ENCODE peak calls at places on chromosomes 3 and 15, in seven cellular contexts. Y is IMR-90, L is foreskin fibroblast, B is Caco-2, T is astrocyte of the cerebellum, R is AG09309, Z is upper lobe of right lung. W is an unnamed sample.

GRCh38 chr3:55065331-55065730 is 137.5 kb upstream of the LRTM1 start:
- DNase-seq in B (no peak), Z (no peak), L (no peak), T (no peak), R (no peak), Y (no peak), W (no peak)

GRCh38 chr15:71532994-71533393 is 277.4 kb upstream of the NR2E3 start:
- DNase-seq in Y (no peak), T (no peak), L (peak), B (no peak), Z (no peak), R (no peak), W (no peak)

GRCh38 chr3:40912461-40912860 is 286.8 kb upstream of the CTNNB1 start:
- DNase-seq in R (no peak), L (no peak), Z (no peak), B (no peak), T (no peak), Y (no peak), W (no peak)

GRCh38 chr3:23762214-23763039 is 43.3 kb upstream of the UBE2E1 start:
- DNase-seq in T (peak), Y (no peak), L (peak), B (no peak), Z (no peak), R (no peak), W (no peak)

GRCh38 chr3:186237915-186238314 is 124.1 kb downstream of the DGKG start:
- DNase-seq in Y (no peak), B (no peak), T (no peak), Z (no peak), L (no peak), R (no peak), W (no peak)

GRCh38 chr3:134601539-134602439 is 49.0 kb downstream of the KY start:
- DNase-seq in Z (no peak), B (peak), R (peak), T (no peak), L (peak), Y (peak), W (peak)

GRCh38 chr3:139132976-139133375 is 88.3 kb upstream of the PRR23C start:
- DNase-seq in Z (no peak), R (no peak), Y (no peak), T (no peak), L (no peak), B (no peak), W (no peak)

GRCh38 chr3:147391726-147392082 is 14.6 kb downstream of the ZIC4 start:
- DNase-seq in Y (no peak), R (no peak), B (no peak), L (no peak), T (peak), Z (no peak), W (no peak)

GRCh38 chr3:14429237-14429636 is 26.8 kb downstream of the SLC6A6 start:
- DNase-seq in Z (no peak), L (no peak), Y (peak), B (no peak), R (no peak), T (no peak), W (no peak)

GRCh38 chr3:14431928-14432834 is 29.8 kb downstream of the SLC6A6 start:
- DNase-seq in Z (peak), L (peak), B (peak), Y (peak), R (no peak), T (no peak), W (no peak)

GRCh38 chr3:14431556-14431927 is 29.1 kb downstream of the SLC6A6 start:
- DNase-seq in B (no peak), T (no peak), R (no peak), L (no peak), Y (no peak), Z (no peak), W (no peak)

GRCh38 chr3:14429689-14430452 is 27.5 kb downstream of the SLC6A6 start:
- DNase-seq in L (no peak), B (no peak), Y (no peak), T (no peak), Z (no peak), R (no peak), W (no peak)

DNA sequence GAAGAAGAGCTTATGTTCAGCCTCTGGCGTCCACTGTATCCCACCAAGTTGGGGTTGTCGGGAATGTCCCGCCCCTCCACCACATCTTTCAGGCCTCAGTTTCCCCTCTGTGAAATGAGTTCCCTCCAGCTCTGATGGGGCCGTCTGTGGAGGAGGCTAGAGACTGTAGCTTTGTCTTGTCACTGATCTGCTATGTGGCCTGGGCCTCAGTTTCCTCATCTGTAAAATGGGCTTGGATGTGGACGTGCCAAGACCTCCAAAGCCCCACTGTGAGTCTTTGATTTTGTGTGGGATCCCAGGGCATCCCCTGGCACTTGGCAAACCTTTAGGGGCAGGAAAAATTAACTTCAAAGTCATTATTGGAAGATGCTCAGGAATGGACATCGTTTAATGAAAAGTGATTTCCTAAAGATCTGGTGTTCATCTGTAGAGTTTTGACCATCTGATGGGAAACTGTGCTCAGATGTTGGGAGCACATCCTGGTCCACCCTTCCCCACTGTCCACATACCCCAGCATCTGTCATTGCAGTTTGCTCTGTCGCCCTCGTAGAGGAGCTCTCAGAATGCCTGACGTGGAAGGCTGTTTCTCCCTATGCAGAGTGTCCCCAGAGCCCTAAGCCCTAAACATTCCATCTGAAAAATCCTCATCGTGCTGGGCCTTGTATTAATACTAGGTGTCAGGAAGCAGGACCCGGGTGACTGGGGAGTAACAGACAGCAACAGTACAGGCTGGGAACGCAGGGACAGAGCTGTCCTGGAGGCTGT is 28.5 kb downstream of the SLC6A6 start:
- DNase-seq in Y (no peak), T (no peak), R (no peak), B (no peak), L (no peak), Z (no peak), W (no peak)
- H3K4me3 ChIP-seq in Y (no peak), T (no peak), R (no peak), B (no peak), L (no peak), Z (no peak), W (no peak)

GRCh38 chr3:196604548-196604947 is 34.9 kb upstream of the NRROS start:
- DNase-seq in L (no peak), Z (no peak), B (no peak), T (no peak), R (no peak), Y (no peak), W (no peak)

GRCh38 chr3:196608693-196609092 is 30.8 kb upstream of the NRROS start:
- DNase-seq in T (no peak), Z (no peak), R (no peak), Y (no peak), L (no peak), B (no peak), W (no peak)

GRCh38 chr3:196611761-196612483 is 27.6 kb upstream of the NRROS start:
- DNase-seq in R (no peak), Z (no peak), Y (no peak), T (no peak), L (no peak), B (no peak), W (no peak)

GRCh38 chr3:196609343-196609775 is 30.1 kb upstream of the NRROS start:
- DNase-seq in Y (peak), Z (peak), R (peak), B (peak), L (peak), T (peak), W (no peak)

GRCh38 chr3:196609815-196610515 is 29.5 kb upstream of the NRROS start:
- DNase-seq in R (no peak), Y (no peak), T (no peak), L (no peak), B (no peak), Z (no peak), W (no peak)
- H3K4me3 ChIP-seq in R (no peak), Y (no peak), T (no peak), L (no peak), B (no peak), Z (no peak), W (no peak)

DNA sequence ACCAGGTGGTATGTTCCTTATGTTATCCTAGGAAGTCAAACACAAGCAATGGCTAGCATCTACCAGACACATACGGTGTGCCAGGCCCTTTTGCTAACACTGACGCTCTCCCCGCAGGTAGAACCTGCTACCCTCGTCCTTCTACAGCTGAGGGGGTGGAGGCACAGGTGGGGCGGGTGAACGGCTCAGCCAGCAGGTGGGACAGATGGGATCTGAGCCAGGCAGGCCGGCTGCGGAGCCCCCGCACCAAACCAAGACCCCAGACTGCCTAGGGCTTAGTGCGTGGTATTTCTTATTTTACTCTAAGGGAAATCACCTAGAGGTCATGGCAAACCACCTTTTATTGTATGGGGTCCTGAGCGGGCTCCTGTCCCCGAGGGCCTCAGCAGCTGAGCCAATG is 53.9 kb upstream of the PCSK6 start:
- DNase-seq in Y (no peak), L (no peak), B (no peak), T (no peak), Z (no peak), R (no peak), W (no peak)
- H3K4me3 ChIP-seq in Y (no peak), L (no peak), B (no peak), T (no peak), Z (no peak), R (no peak), W (no peak)

GRCh38 chr3:67580430-67581000 is 73.9 kb downstream of the SUCLG2 start:
- DNase-seq in R (no peak), B (no peak), L (no peak), Y (no peak), Z (no peak), T (no peak), W (no peak)
- H3K4me3 ChIP-seq in R (no peak), B (no peak), L (no peak), Y (no peak), Z (no peak), T (no peak), W (no peak)

DNA sequence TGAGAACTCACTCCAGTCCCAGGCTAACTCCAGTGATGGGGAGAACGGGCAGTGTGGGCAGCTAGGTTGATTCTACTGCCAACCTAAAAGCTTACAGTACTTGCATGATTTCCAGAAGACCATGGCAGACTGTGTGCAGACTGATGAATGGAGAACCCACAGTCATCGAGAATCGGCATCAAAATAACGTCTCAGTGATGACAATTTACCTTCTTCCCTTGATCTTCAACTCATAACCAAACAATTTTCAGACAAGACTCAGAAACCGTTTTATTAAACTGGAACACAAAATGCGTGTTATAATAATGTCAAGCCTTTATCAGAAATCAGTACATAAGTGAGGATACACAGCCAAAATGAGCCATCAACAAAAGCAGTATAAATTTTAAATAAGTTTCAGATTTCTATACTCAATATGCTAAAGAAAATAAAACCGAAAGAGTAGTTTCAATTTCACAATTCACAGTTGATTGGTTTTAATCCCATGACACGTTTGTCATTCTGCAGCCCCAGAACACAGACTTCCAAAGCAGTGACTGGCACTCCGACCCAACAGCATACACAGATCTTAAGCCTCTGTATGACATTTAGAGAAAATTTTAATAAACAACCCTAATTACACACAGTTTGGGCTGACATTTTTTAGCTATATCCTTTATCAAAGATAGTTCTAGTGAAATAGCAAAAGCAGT is 54.5 kb downstream of the ZMAT3 start:
- DNase-seq in Y (no peak), T (no peak), Z (no peak), L (no peak), B (no peak), R (no peak), W (no peak)
- H3K4me3 ChIP-seq in Y (no peak), T (no peak), Z (no peak), L (no peak), B (no peak), R (no peak), W (no peak)

DNA sequence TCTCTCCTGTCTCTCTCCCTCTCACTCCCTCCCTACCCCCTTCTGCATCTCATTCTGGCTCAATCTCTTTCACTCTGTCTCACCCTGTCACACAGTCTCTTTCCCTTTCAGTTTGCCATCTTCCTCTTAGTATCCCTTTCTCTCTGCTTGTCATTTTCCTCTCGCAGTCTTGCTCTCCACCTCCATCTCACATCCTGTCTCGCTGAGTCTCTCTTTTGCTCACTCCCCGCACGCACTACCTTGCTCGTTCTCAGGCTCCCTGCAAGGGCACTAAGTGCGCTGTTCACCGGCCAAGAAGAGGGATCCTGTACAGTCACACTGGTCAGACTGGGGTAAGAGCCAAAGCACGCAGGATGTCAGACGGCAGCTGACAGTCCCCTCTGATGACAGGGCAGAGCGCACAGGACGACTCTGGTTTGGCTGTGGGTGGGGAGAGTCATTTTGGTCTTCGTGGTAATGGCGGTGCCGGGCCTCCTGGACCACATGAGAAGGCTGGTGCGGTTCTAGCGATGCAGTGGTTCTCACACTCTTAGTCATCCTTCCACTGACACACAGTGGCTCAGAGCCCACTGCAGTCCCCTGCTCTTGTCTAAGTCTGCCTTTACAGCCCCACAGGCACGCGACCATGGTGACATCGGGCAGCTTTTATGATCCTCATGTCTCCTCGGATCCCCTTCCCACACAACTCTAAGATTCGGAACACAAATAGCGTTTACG is 356.8 kb downstream of the FOXP1 start:
- DNase-seq in B (no peak), Z (no peak), L (no peak), T (no peak), Y (peak), R (no peak), W (no peak)
- H3K4me3 ChIP-seq in B (no peak), Z (peak), L (no peak), T (no peak), Y (peak), R (no peak), W (no peak)

W was measured in skeletal muscle cell.